ENCODE peak calls at places on chromosomes 12 and 14, in six cellular contexts. O is ascending aorta, R is endothelial cell of umbilical vein, J is colonic mucosa, V is heart left ventricle, B is lower lobe of right lung. P is an unnamed sample.

GRCh38 chr14:26966942-26967341 is 369.1 kb upstream of the NOVA1 start:
- DNase-seq in B (no peak), O (no peak), V (no peak), J (no peak), R (no peak), P (no peak)

GRCh38 chr12:93725531-93725930 is 48.4 kb downstream of the CRADD start:
- DNase-seq in J (no peak), V (no peak), R (no peak), B (no peak), O (no peak), P (no peak)

GRCh38 chr12:64390275-64390851 is at the start of gene C12orf56:
- DNase-seq in V (no peak), J (peak; percentile 47), B (no peak), O (no peak), R (peak; percentile 21), P (no peak)

GRCh38 chr14:32224731-32225377 is 21.8 kb upstream of the RNU6-8 start:
- DNase-seq in R (peak; percentile 6), O (no peak), V (peak; percentile 56), J (no peak), B (peak; percentile 49), P (no peak)

GRCh38 chr14:75450381-75451276 is 22.8 kb downstream of the JDP2 start:
- DNase-seq in J (peak; percentile 82), R (peak; percentile 45), V (peak; percentile 82), O (peak; percentile 81), B (peak; percentile 62), P (no peak)

GRCh38 chr12:64699504-64700115 is 59.6 kb downstream of the GNS start:
- DNase-seq in J (no peak), B (peak; percentile 76), R (no peak), O (no peak), V (no peak), P (no peak)

GRCh38 chr12:100576311-100577036 is 3.0 kb downstream of the GAS2L3 start:
- DNase-seq in R (peak; percentile 88), B (no peak), V (no peak), J (no peak), O (no peak), P (no peak)

GRCh38 chr12:79426121-79426520 is 264.6 kb downstream of the PAWR start:
- DNase-seq in J (no peak), O (no peak), B (no peak), R (no peak), V (no peak), P (no peak)

GRCh38 chr12:16560273-16560672 is 45.7 kb downstream of the LMO3 start:
- DNase-seq in V (no peak), O (no peak), J (no peak), B (no peak), R (no peak), P (no peak)

GRCh38 chr14:100581228-100582145 is 5.7 kb downstream of the BEGAIN start:
- DNase-seq in B (peak; percentile 41), V (peak; percentile 16), R (no peak), J (no peak), O (no peak), P (no peak)

GRCh38 chr14:73245401-73246325 is 8.4 kb downstream of the PAPLN start:
- DNase-seq in V (peak; percentile 67), J (peak; percentile 42), R (peak; percentile 39), B (peak; percentile 80), O (peak; percentile 80), P (no peak)

GRCh38 chr12:25994252-25994651 is 35.8 kb downstream of the RASSF8 start:
- DNase-seq in B (no peak), O (peak; percentile 71), J (no peak), V (no peak), R (no peak), P (no peak)

GRCh38 chr14:96632363-96632758 is 130.2 kb downstream of the PAPOLA start:
- DNase-seq in B (no peak), J (no peak), O (no peak), V (no peak), R (no peak), P (no peak)

GRCh38 chr12:123063535-123063934 is 83.1 kb downstream of the ARL6IP4 start:
- DNase-seq in B (peak; percentile 24), R (no peak), V (no peak), O (no peak), J (no peak), P (no peak)

GRCh38 chr12:129641916-129642315 is 261.9 kb downstream of the TMEM132D start:
- DNase-seq in O (no peak), B (no peak), J (no peak), R (no peak), V (no peak), P (no peak)

GRCh38 chr12:53147181-53147580 is 33.3 kb upstream of the ZNF740 start:
- DNase-seq in O (no peak), J (no peak), B (no peak), R (no peak), V (no peak), P (no peak)

GRCh38 chr14:45252356-45253069 is 489 bp downstream of the MIS18BP1 start:
- DNase-seq in J (peak; percentile 28), B (no peak), R (peak; percentile 42), V (no peak), O (no peak), P (no peak)

GRCh38 chr12:105983622-105984325 is 155.0 kb downstream of the NUAK1 start:
- DNase-seq in J (no peak), V (no peak), R (no peak), B (no peak), O (no peak), P (no peak)

DNA sequence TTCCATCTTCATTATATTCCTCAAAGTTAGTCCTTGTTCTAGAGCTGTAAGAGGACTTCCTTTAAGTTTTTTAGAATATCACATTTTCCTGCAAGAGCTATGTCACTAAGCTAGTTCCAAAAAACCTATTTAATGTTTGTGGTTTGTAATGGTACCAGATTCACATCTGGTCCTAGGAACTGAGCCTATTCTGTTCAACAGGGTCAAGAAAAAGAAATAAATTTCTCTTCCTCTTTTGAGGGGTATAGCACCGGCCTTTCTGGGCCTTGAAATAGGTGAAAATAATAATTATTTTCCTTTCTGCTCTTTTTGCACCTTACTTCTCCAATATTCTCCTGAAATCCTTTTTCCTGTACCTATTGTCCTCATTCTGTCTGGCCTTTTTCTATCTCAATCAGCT is 3.6 kb upstream of the STXBP6 start:
- DNase-seq in J (no peak), O (no peak), V (no peak), B (no peak), R (no peak), P (no peak)
- H3K4me1 ChIP-seq in J (no peaks in the 10 kb centered on the region), O (peaks cover 3% of the 10 kb centered on the region), V (peaks cover 9% of the 10 kb centered on the region), B (peaks cover 32% of the 10 kb centered on the region), R (no peaks in the 10 kb centered on the region), P (peaks cover 13% of the 10 kb centered on the region)

GRCh38 chr12:57090456-57090855 is 1.5 kb downstream of the NAB2 start:
- DNase-seq in B (no peak), O (no peak), J (no peak), V (peak; percentile 23), R (no peak), P (no peak)
- H3K4me1 ChIP-seq in B (peaks cover 64% of the 10 kb centered on the region), O (peaks cover 55% of the 10 kb centered on the region), J (peaks cover 4% of the 10 kb centered on the region), V (peaks cover 44% of the 10 kb centered on the region), R (peaks cover 20% of the 10 kb centered on the region), P (peaks cover 59% of the 10 kb centered on the region)

GRCh38 chr12:32240833-32241232 is 134.2 kb downstream of the BICD1 start:
- DNase-seq in V (no peak), B (no peak), J (no peak), R (peak; percentile 61), O (no peak), P (no peak)
- H3K4me1 ChIP-seq in V (no peaks in the 10 kb centered on the region), B (no peaks in the 10 kb centered on the region), J (no peaks in the 10 kb centered on the region), R (peaks cover 16% of the 10 kb centered on the region), O (no peaks in the 10 kb centered on the region), P (no peaks in the 10 kb centered on the region)

GRCh38 chr14:105465209-105466031 is 9.2 kb upstream of the CRIP2 start:
- DNase-seq in B (no peak), O (no peak), J (no peak), V (peak; percentile 88), R (no peak), P (no peak)
- H3K4me1 ChIP-seq in B (peaks cover 24% of the 10 kb centered on the region), O (peaks cover 15% of the 10 kb centered on the region), J (no peaks in the 10 kb centered on the region), V (peaks cover 34% of the 10 kb centered on the region), R (no peaks in the 10 kb centered on the region), P (peaks cover 49% of the 10 kb centered on the region)

GRCh38 chr14:99572173-99572999 is 31.6 kb downstream of the CCDC85C start:
- DNase-seq in O (no peak), B (no peak), V (peak; percentile 65), R (no peak), J (peak; percentile 65), P (no peak)

GRCh38 chr14:99569725-99570541 is 34.1 kb downstream of the CCDC85C start:
- DNase-seq in R (no peak), O (no peak), J (no peak), V (no peak), B (no peak), P (no peak)

GRCh38 chr14:99568567-99569560 is 35.1 kb downstream of the CCDC85C start:
- DNase-seq in J (no peak), V (peak; percentile 78), O (no peak), R (peak; percentile 25), B (no peak), P (no peak)

GRCh38 chr14:99571303-99571986 is 32.6 kb downstream of the CCDC85C start:
- DNase-seq in J (peak; percentile 47), B (no peak), O (no peak), R (no peak), V (no peak), P (no peak)

GRCh38 chr14:99570542-99571302 is 33.3 kb downstream of the CCDC85C start:
- DNase-seq in B (no peak), O (no peak), R (no peak), J (no peak), V (no peak), P (no peak)
- H3K4me1 ChIP-seq in B (peaks cover 80% of the 10 kb centered on the region), O (peaks cover 15% of the 10 kb centered on the region), R (no peaks in the 10 kb centered on the region), J (peaks cover 56% of the 10 kb centered on the region), V (peaks cover 79% of the 10 kb centered on the region), P (peaks cover 54% of the 10 kb centered on the region)

GRCh38 chr14:78425782-78426181 is 255.6 kb downstream of the NRXN3 start:
- DNase-seq in V (no peak), R (no peak), O (no peak), J (no peak), B (peak; percentile 53), P (no peak)
- H3K4me1 ChIP-seq in V (no peaks in the 10 kb centered on the region), R (no peaks in the 10 kb centered on the region), O (no peaks in the 10 kb centered on the region), J (no peaks in the 10 kb centered on the region), B (no peaks in the 10 kb centered on the region), P (no peaks in the 10 kb centered on the region)

GRCh38 chr14:61699092-61699491 is 3.8 kb downstream of the HIF1A start:
- DNase-seq in R (no peak), V (no peak), B (no peak), O (no peak), J (no peak), P (no peak)

GRCh38 chr14:61696753-61697318 is 1.5 kb downstream of the HIF1A start:
- DNase-seq in O (no peak), B (no peak), J (no peak), V (no peak), R (peak; percentile 39), P (no peak)

GRCh38 chr14:61695695-61696527 is 598 bp downstream of the HIF1A start:
- DNase-seq in V (peak; percentile 72), J (peak; percentile 69), R (peak; percentile 62), O (peak; percentile 81), B (peak; percentile 68), P (no peak)

GRCh38 chr14:61700104-61700886 is 5.0 kb downstream of the HIF1A start:
- DNase-seq in O (no peak), R (peak; percentile 28), J (no peak), V (no peak), B (no peak), P (no peak)

GRCh38 chr14:61698216-61698980 is 3.1 kb downstream of the HIF1A start:
- DNase-seq in B (no peak), J (no peak), V (no peak), R (peak; percentile 48), O (no peak), P (no peak)
- H3K4me1 ChIP-seq in B (peaks cover 50% of the 10 kb centered on the region), J (peaks cover 10% of the 10 kb centered on the region), V (peaks cover 36% of the 10 kb centered on the region), R (peaks cover 40% of the 10 kb centered on the region), O (peaks cover 6% of the 10 kb centered on the region), P (peaks cover 21% of the 10 kb centered on the region)